ENCODE peak calls at places on chromosomes 11 and 22, in eight cellular contexts. One of them, this sample, is unnamed.

GRCh38 chr11:61769169-61769920 is 16.9 kb downstream of the MYRF start:
- DNase-seq in lower lobe of right lung: peak; percentile 67
- DNase-seq in IMR-90: peak; percentile 48
- DNase-seq in A549: no peak
- DNase-seq in Panc1: no peak
- DNase-seq in stomach: peak; percentile 92
- DNase-seq in cardiac muscle cell: peak; percentile 76
- DNase-seq in adrenal gland: no peak
- DNase-seq in this sample: no peak

GRCh38 chr11:35101223-35101622 is 37.7 kb upstream of the CD44 start:
- DNase-seq in lower lobe of right lung: no peak
- DNase-seq in IMR-90: no peak
- DNase-seq in A549: peak; percentile 55
- DNase-seq in Panc1: no peak
- DNase-seq in stomach: no peak
- DNase-seq in cardiac muscle cell: no peak
- DNase-seq in adrenal gland: no peak
- DNase-seq in this sample: no peak

GRCh38 chr11:69141742-69142141 is 14.0 kb upstream of the SMIM38 start:
- DNase-seq in lower lobe of right lung: no peak
- DNase-seq in IMR-90: peak; percentile 8
- DNase-seq in A549: no peak
- DNase-seq in Panc1: no peak
- DNase-seq in stomach: peak; percentile 17
- DNase-seq in cardiac muscle cell: no peak
- DNase-seq in adrenal gland: no peak
- DNase-seq in this sample: no peak

GRCh38 chr11:17186932-17187692 is 20.7 kb downstream of the PIK3C2A start:
- DNase-seq in lower lobe of right lung: no peak
- DNase-seq in IMR-90: no peak
- DNase-seq in A549: no peak
- DNase-seq in Panc1: no peak
- DNase-seq in stomach: no peak
- DNase-seq in cardiac muscle cell: no peak
- DNase-seq in adrenal gland: no peak
- DNase-seq in this sample: no peak

GRCh38 chr11:10572533-10572932 is 4.1 kb upstream of the LYVE1 start:
- DNase-seq in lower lobe of right lung: no peak
- DNase-seq in IMR-90: no peak
- DNase-seq in A549: no peak
- DNase-seq in Panc1: no peak
- DNase-seq in stomach: no peak
- DNase-seq in cardiac muscle cell: no peak
- DNase-seq in adrenal gland: no peak
- DNase-seq in this sample: no peak

GRCh38 chr11:5597953-5598352 is 1.5 kb downstream of the TRIM6 start:
- DNase-seq in lower lobe of right lung: no peak
- DNase-seq in IMR-90: no peak
- DNase-seq in A549: no peak
- DNase-seq in Panc1: no peak
- DNase-seq in stomach: no peak
- DNase-seq in cardiac muscle cell: no peak
- DNase-seq in adrenal gland: no peak
- DNase-seq in this sample: no peak

GRCh38 chr22:46220921-46221320 is 29.2 kb downstream of the CDPF1 start:
- DNase-seq in lower lobe of right lung: no peak
- DNase-seq in IMR-90: peak; percentile 13
- DNase-seq in A549: no peak
- DNase-seq in Panc1: no peak
- DNase-seq in stomach: no peak
- DNase-seq in cardiac muscle cell: peak; percentile 32
- DNase-seq in adrenal gland: no peak
- DNase-seq in this sample: no peak

GRCh38 chr11:40186401-40187091 is 1272.9 kb downstream of the LRRC4C start:
- DNase-seq in lower lobe of right lung: no peak
- DNase-seq in IMR-90: no peak
- DNase-seq in A549: no peak
- DNase-seq in Panc1: no peak
- DNase-seq in stomach: no peak
- DNase-seq in cardiac muscle cell: no peak
- DNase-seq in adrenal gland: no peak
- DNase-seq in this sample: no peak

GRCh38 chr11:98711011-98711410 is 309.7 kb upstream of the CNTN5 start:
- DNase-seq in lower lobe of right lung: no peak
- DNase-seq in IMR-90: no peak
- DNase-seq in A549: no peak
- DNase-seq in Panc1: no peak
- DNase-seq in stomach: no peak
- DNase-seq in cardiac muscle cell: peak; percentile 62
- DNase-seq in adrenal gland: no peak
- DNase-seq in this sample: no peak

GRCh38 chr11:115362997-115363396 is 141.2 kb downstream of the CADM1 start:
- DNase-seq in lower lobe of right lung: no peak
- DNase-seq in IMR-90: no peak
- DNase-seq in A549: no peak
- DNase-seq in Panc1: no peak
- DNase-seq in stomach: no peak
- DNase-seq in cardiac muscle cell: no peak
- DNase-seq in adrenal gland: no peak
- DNase-seq in this sample: no peak

GRCh38 chr11:37512156-37512780 is 914.2 kb upstream of the RAG2 start:
- DNase-seq in lower lobe of right lung: no peak
- DNase-seq in IMR-90: no peak
- DNase-seq in A549: no peak
- DNase-seq in Panc1: no peak
- DNase-seq in stomach: no peak
- DNase-seq in cardiac muscle cell: peak; percentile 18
- DNase-seq in adrenal gland: no peak
- DNase-seq in this sample: no peak

GRCh38 chr11:62108971-62109391 is 14.8 kb upstream of the INCENP start:
- DNase-seq in lower lobe of right lung: no peak
- DNase-seq in IMR-90: peak; percentile 66
- DNase-seq in A549: no peak
- DNase-seq in Panc1: no peak
- DNase-seq in stomach: no peak
- DNase-seq in cardiac muscle cell: peak; percentile 50
- DNase-seq in adrenal gland: no peak
- DNase-seq in this sample: no peak

GRCh38 chr11:72224587-72225410 is at the start of gene INPPL1:
- DNase-seq in lower lobe of right lung: peak; percentile 73
- DNase-seq in IMR-90: no peak
- DNase-seq in A549: no peak
- DNase-seq in Panc1: no peak
- DNase-seq in stomach: peak; percentile 58
- DNase-seq in cardiac muscle cell: peak; percentile 58
- DNase-seq in adrenal gland: peak; percentile 68
- DNase-seq in this sample: no peak

GRCh38 chr22:43008509-43008908 is 6.4 kb downstream of the PACSIN2 start:
- DNase-seq in lower lobe of right lung: peak; percentile 48
- DNase-seq in IMR-90: no peak
- DNase-seq in A549: no peak
- DNase-seq in Panc1: no peak
- DNase-seq in stomach: no peak
- DNase-seq in cardiac muscle cell: no peak
- DNase-seq in adrenal gland: no peak
- DNase-seq in this sample: no peak

GRCh38 chr22:49712195-49712791 is 115.4 kb downstream of the BRD1 start:
- DNase-seq in lower lobe of right lung: no peak
- DNase-seq in IMR-90: no peak
- DNase-seq in A549: no peak
- DNase-seq in Panc1: no peak
- DNase-seq in stomach: no peak
- DNase-seq in cardiac muscle cell: peak; percentile 12
- DNase-seq in adrenal gland: no peak
- DNase-seq in this sample: peak; percentile 13

DNA sequence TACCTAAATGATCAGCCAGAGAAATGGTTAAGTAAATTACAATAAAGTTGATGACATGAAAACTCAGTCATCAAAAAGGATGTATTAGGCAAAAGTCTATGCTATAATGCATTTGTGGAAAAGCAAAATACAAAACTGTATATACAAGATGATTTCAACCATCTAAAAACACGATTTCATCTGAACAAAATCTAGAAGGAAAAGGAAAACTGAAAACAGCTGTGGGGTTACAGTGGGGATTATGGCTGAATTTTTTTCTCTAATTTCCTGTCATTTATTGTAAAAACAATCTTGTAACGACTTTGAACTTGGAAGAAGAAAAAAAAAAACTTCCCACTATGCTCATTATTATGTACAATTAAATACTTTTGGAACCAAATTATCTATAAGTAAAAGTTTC is 30.3 kb downstream of the CHEK2 start:
- DNase-seq in lower lobe of right lung: no peak
- DNase-seq in IMR-90: no peak
- DNase-seq in A549: no peak
- DNase-seq in Panc1: no peak
- DNase-seq in stomach: no peak
- DNase-seq in cardiac muscle cell: no peak
- DNase-seq in adrenal gland: no peak
- DNase-seq in this sample: no peak
- H3K4me3 ChIP-seq in lower lobe of right lung: no peak overlapping the region
- H3K4me3 ChIP-seq in IMR-90: no peak overlapping the region
- H3K4me3 ChIP-seq in A549: peak overlapping the region; percentile 23
- H3K4me3 ChIP-seq in Panc1: no peak overlapping the region
- H3K4me3 ChIP-seq in stomach: no peak overlapping the region
- H3K4me3 ChIP-seq in cardiac muscle cell: no peak overlapping the region
- H3K4me3 ChIP-seq in adrenal gland: no peak overlapping the region
- H3K4me3 ChIP-seq in this sample: no peak overlapping the region

GRCh38 chr11:27396259-27396839 is 33.3 kb upstream of the CCDC34 start:
- DNase-seq in lower lobe of right lung: no peak
- DNase-seq in IMR-90: no peak
- DNase-seq in A549: no peak
- DNase-seq in Panc1: no peak
- DNase-seq in stomach: no peak
- DNase-seq in cardiac muscle cell: no peak
- DNase-seq in adrenal gland: no peak
- DNase-seq in this sample: no peak
- H3K4me1 ChIP-seq in lower lobe of right lung: peaks cover 8% of the 10 kb centered on the region
- H3K4me1 ChIP-seq in IMR-90: peaks cover 14% of the 10 kb centered on the region
- H3K4me1 ChIP-seq in A549: peaks cover 93% of the 10 kb centered on the region
- H3K4me1 ChIP-seq in Panc1: peaks cover 71% of the 10 kb centered on the region
- H3K4me1 ChIP-seq in stomach: peaks cover 77% of the 10 kb centered on the region
- H3K4me1 ChIP-seq in cardiac muscle cell: peaks cover 73% of the 10 kb centered on the region
- H3K4me1 ChIP-seq in adrenal gland: peaks cover 30% of the 10 kb centered on the region
- H3K4me1 ChIP-seq in this sample: no peaks in the 10 kb centered on the region

GRCh38 chr11:118207079-118207478 is 17.7 kb downstream of the JAML start:
- DNase-seq in lower lobe of right lung: no peak
- DNase-seq in IMR-90: no peak
- DNase-seq in A549: no peak
- DNase-seq in Panc1: no peak
- DNase-seq in stomach: no peak
- DNase-seq in cardiac muscle cell: no peak
- DNase-seq in adrenal gland: no peak
- DNase-seq in this sample: no peak

GRCh38 chr11:118205979-118206611 is 18.7 kb downstream of the JAML start:
- DNase-seq in lower lobe of right lung: no peak
- DNase-seq in IMR-90: no peak
- DNase-seq in A549: no peak
- DNase-seq in Panc1: no peak
- DNase-seq in stomach: no peak
- DNase-seq in cardiac muscle cell: no peak
- DNase-seq in adrenal gland: no peak
- DNase-seq in this sample: no peak

GRCh38 chr11:118209037-118209436 is 15.8 kb downstream of the JAML start:
- DNase-seq in lower lobe of right lung: no peak
- DNase-seq in IMR-90: no peak
- DNase-seq in A549: no peak
- DNase-seq in Panc1: no peak
- DNase-seq in stomach: no peak
- DNase-seq in cardiac muscle cell: no peak
- DNase-seq in adrenal gland: no peak
- DNase-seq in this sample: no peak

GRCh38 chr11:118210323-118210722 is 14.5 kb downstream of the JAML start:
- DNase-seq in lower lobe of right lung: no peak
- DNase-seq in IMR-90: no peak
- DNase-seq in A549: no peak
- DNase-seq in Panc1: no peak
- DNase-seq in stomach: no peak
- DNase-seq in cardiac muscle cell: no peak
- DNase-seq in adrenal gland: no peak
- DNase-seq in this sample: no peak

GRCh38 chr11:118206612-118207031 is 18.2 kb downstream of the JAML start:
- DNase-seq in lower lobe of right lung: peak; percentile 49
- DNase-seq in IMR-90: no peak
- DNase-seq in A549: no peak
- DNase-seq in Panc1: no peak
- DNase-seq in stomach: no peak
- DNase-seq in cardiac muscle cell: peak; percentile 5
- DNase-seq in adrenal gland: no peak
- DNase-seq in this sample: no peak
- H3K4me3 ChIP-seq in lower lobe of right lung: no peak overlapping the region
- H3K4me3 ChIP-seq in IMR-90: no peak overlapping the region
- H3K4me3 ChIP-seq in A549: no peak overlapping the region
- H3K4me3 ChIP-seq in Panc1: no peak overlapping the region
- H3K4me3 ChIP-seq in stomach: no peak overlapping the region
- H3K4me3 ChIP-seq in cardiac muscle cell: no peak overlapping the region
- H3K4me3 ChIP-seq in adrenal gland: no peak overlapping the region
- H3K4me3 ChIP-seq in this sample: no peak overlapping the region

GRCh38 chr22:22949953-22950352 is 62.3 kb downstream of the IGLL5 start:
- DNase-seq in lower lobe of right lung: no peak
- DNase-seq in IMR-90: no peak
- DNase-seq in A549: no peak
- DNase-seq in Panc1: no peak
- DNase-seq in stomach: no peak
- DNase-seq in cardiac muscle cell: no peak
- DNase-seq in adrenal gland: no peak
- DNase-seq in this sample: no peak
- H3K4me1 ChIP-seq in lower lobe of right lung: no peaks in the 10 kb centered on the region
- H3K4me1 ChIP-seq in IMR-90: no peaks in the 10 kb centered on the region
- H3K4me1 ChIP-seq in A549: no peaks in the 10 kb centered on the region
- H3K4me1 ChIP-seq in Panc1: no peaks in the 10 kb centered on the region
- H3K4me1 ChIP-seq in stomach: peaks cover 7% of the 10 kb centered on the region
- H3K4me1 ChIP-seq in cardiac muscle cell: no peaks in the 10 kb centered on the region
- H3K4me1 ChIP-seq in adrenal gland: no peaks in the 10 kb centered on the region
- H3K4me1 ChIP-seq in this sample: no peaks in the 10 kb centered on the region

DNA sequence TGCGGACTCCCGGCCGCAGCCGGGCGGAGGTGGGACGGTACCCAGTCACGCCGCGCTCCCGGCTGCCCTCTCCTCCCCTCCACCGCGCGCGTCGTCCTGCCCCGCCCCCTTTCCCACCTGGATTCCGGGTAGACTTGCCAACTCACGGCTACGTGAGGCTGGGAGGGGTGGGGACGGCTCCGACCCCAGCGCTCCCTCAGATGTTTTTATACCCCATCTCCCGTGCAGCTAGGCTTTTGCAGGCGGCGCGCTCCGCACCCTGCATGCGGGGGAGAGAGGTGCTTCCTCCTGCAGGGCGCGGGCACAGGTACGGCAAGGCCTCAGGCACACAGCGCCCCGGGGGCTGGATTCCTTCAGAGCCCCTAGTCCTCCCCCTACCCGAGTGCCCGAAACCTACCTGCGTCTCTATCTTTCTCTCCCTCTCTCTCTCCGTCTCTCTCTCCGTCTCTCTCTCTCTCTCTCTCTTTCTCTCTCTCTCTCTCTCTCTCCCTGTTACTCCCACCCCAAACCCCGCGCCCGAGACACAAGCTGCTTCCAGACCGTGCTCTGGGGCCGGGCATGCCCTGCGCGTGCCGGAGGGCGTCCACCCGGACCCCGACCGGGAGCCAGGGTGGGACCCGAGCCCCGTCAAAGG is 1.9 kb downstream of the PDGFB start:
- DNase-seq in lower lobe of right lung: no peak
- DNase-seq in IMR-90: no peak
- DNase-seq in A549: no peak
- DNase-seq in Panc1: no peak
- DNase-seq in stomach: peak; percentile 73
- DNase-seq in cardiac muscle cell: no peak
- DNase-seq in adrenal gland: no peak
- DNase-seq in this sample: no peak
- H3K4me3 ChIP-seq in lower lobe of right lung: peak overlapping the region; percentile 72
- H3K4me3 ChIP-seq in IMR-90: peak overlapping the region; percentile 26
- H3K4me3 ChIP-seq in A549: peak overlapping the region; percentile 54
- H3K4me3 ChIP-seq in Panc1: peak overlapping the region; percentile 72
- H3K4me3 ChIP-seq in stomach: peak overlapping the region; percentile 53
- H3K4me3 ChIP-seq in cardiac muscle cell: peak overlapping the region; percentile 63
- H3K4me3 ChIP-seq in adrenal gland: peak overlapping the region; percentile 24
- H3K4me3 ChIP-seq in this sample: peak overlapping the region; percentile 45

This sample was measured in NT2/D1.